ENCODE peak calls at places on chromosomes 2 and 18, in five cellular contexts. P is foreskin melanocyte, B is Right ventricle myocardium superior, G is adipocyte, V is coronary artery. N is an unnamed sample.

GRCh38 chr2:147297820-147298219 is 547.0 kb upstream of the ACVR2A start:
- DNase-seq in B (no peak), V (no peak), G (no peak), P (no peak), N (peak; percentile 3)

GRCh38 chr2:205688417-205689200 is 6.3 kb downstream of the NRP2 start:
- DNase-seq in B (no peak), P (peak; percentile 50), V (no peak), G (no peak), N (no peak)

GRCh38 chr2:220077488-220077887 is 450.1 kb downstream of the SLC4A3 start:
- DNase-seq in G (peak; percentile 84), V (no peak), B (no peak), P (no peak), N (peak; percentile 2)

GRCh38 chr2:69993708-69994107 is 32.3 kb upstream of the ASPRV1 start:
- DNase-seq in G (no peak), P (no peak), V (peak; percentile 11), B (no peak), N (no peak)

GRCh38 chr2:240960309-240960962 is 38.0 kb upstream of the SNED1 start:
- DNase-seq in V (peak; percentile 66), B (peak; percentile 82), P (no peak), G (peak; percentile 56), N (no peak)

GRCh38 chr18:32029558-32029957 is 10.9 kb downstream of the RNF125 start:
- DNase-seq in P (no peak), B (no peak), V (no peak), G (no peak), N (no peak)

GRCh38 chr18:303011-303410 is 35.2 kb upstream of the THOC1 start:
- DNase-seq in G (no peak), B (no peak), P (no peak), V (no peak), N (no peak)

GRCh38 chr18:58549814-58550339 is 79.0 kb downstream of the ALPK2 start:
- DNase-seq in B (no peak), V (no peak), G (no peak), P (no peak), N (no peak)

GRCh38 chr2:10909050-10909995 is 2.4 kb upstream of the KCNF1 start:
- DNase-seq in B (no peak), P (no peak), V (no peak), G (peak; percentile 47), N (no peak)

GRCh38 chr2:15668611-15669305 is 77.1 kb downstream of the DDX1 start:
- DNase-seq in G (no peak), P (no peak), V (no peak), B (no peak), N (no peak)

GRCh38 chr2:31522742-31523141 is 58.0 kb downstream of the SRD5A2 start:
- DNase-seq in V (no peak), B (no peak), G (no peak), P (no peak), N (no peak)

GRCh38 chr2:106097370-106098000 is 96.6 kb downstream of the UXS1 start:
- DNase-seq in P (no peak), G (no peak), B (no peak), V (no peak), N (no peak)

GRCh38 chr2:10538224-10538894 is 90.2 kb upstream of the ODC1 start:
- DNase-seq in P (no peak), V (no peak), B (no peak), G (peak; percentile 22), N (peak; percentile 54)

GRCh38 chr18:12890500-12890899 is 6.5 kb upstream of the PTPN2 start:
- DNase-seq in G (no peak), P (no peak), B (no peak), V (no peak), N (no peak)

N was measured in LHCN-M2.